ENCODE peak calls at places on chromosome 22, in eight cellular contexts. One of them, this sample, is unnamed.

GRCh38 chr22:42630901-42631602 is 9.3 kb downstream of the ATP5MGL start:
- DNase-seq in WTC11: no peak
- DNase-seq in A549: no peak
- DNase-seq in H1: no peak
- DNase-seq in K562: no peak
- DNase-seq in HepG2: no peak
- DNase-seq in IMR-90: no peak
- DNase-seq in GM12878: no peak
- DNase-seq in this sample: no peak

GRCh38 chr22:33921576-33922181 is 1.4 kb upstream of the LARGE1 start:
- DNase-seq in WTC11: peak
- DNase-seq in A549: peak
- DNase-seq in H1: no peak
- DNase-seq in K562: no peak
- DNase-seq in HepG2: peak
- DNase-seq in IMR-90: peak
- DNase-seq in GM12878: no peak
- DNase-seq in this sample: peak

GRCh38 chr22:20752873-20753272 is 21.0 kb upstream of the SERPIND1 start:
- DNase-seq in WTC11: no peak
- DNase-seq in A549: no peak
- DNase-seq in H1: no peak
- DNase-seq in K562: no peak
- DNase-seq in HepG2: no peak
- DNase-seq in IMR-90: no peak
- DNase-seq in GM12878: no peak
- DNase-seq in this sample: no peak

GRCh38 chr22:46758867-46759290 is 3.6 kb upstream of the TBC1D22A start:
- DNase-seq in WTC11: peak
- DNase-seq in A549: peak
- DNase-seq in H1: peak
- DNase-seq in K562: peak
- DNase-seq in HepG2: peak
- DNase-seq in IMR-90: peak
- DNase-seq in GM12878: no peak
- DNase-seq in this sample: peak

GRCh38 chr22:48842583-48842945 is 985.1 kb downstream of the BRD1 start:
- DNase-seq in WTC11: no peak
- DNase-seq in A549: no peak
- DNase-seq in H1: no peak
- DNase-seq in K562: no peak
- DNase-seq in HepG2: no peak
- DNase-seq in IMR-90: no peak
- DNase-seq in GM12878: no peak
- DNase-seq in this sample: no peak

GRCh38 chr22:46259374-46259773 is 3.8 kb downstream of the PKDREJ start:
- DNase-seq in WTC11: no peak
- DNase-seq in A549: no peak
- DNase-seq in H1: no peak
- DNase-seq in K562: no peak
- DNase-seq in HepG2: no peak
- DNase-seq in IMR-90: no peak
- DNase-seq in GM12878: no peak
- DNase-seq in this sample: no peak

GRCh38 chr22:45930324-45930723 is 46.6 kb downstream of the WNT7B start:
- DNase-seq in WTC11: no peak
- DNase-seq in A549: no peak
- DNase-seq in H1: no peak
- DNase-seq in K562: peak
- DNase-seq in HepG2: no peak
- DNase-seq in IMR-90: no peak
- DNase-seq in GM12878: no peak
- DNase-seq in this sample: no peak

GRCh38 chr22:45427114-45427513 is 13.6 kb downstream of the RIBC2 start:
- DNase-seq in WTC11: no peak
- DNase-seq in A549: no peak
- DNase-seq in H1: no peak
- DNase-seq in K562: no peak
- DNase-seq in HepG2: no peak
- DNase-seq in IMR-90: no peak
- DNase-seq in GM12878: no peak
- DNase-seq in this sample: no peak

GRCh38 chr22:50485221-50486131 is 1.2 kb upstream of the MIOX start:
- DNase-seq in WTC11: no peak
- DNase-seq in A549: no peak
- DNase-seq in H1: no peak
- DNase-seq in K562: no peak
- DNase-seq in HepG2: peak
- DNase-seq in IMR-90: no peak
- DNase-seq in GM12878: no peak
- DNase-seq in this sample: no peak

GRCh38 chr22:46139895-46140350 is 10.4 kb upstream of the PPARA start:
- DNase-seq in WTC11: no peak
- DNase-seq in A549: no peak
- DNase-seq in H1: no peak
- DNase-seq in K562: no peak
- DNase-seq in HepG2: peak
- DNase-seq in IMR-90: no peak
- DNase-seq in GM12878: no peak
- DNase-seq in this sample: no peak

GRCh38 chr22:47129902-47130301 is 367.5 kb downstream of the TBC1D22A start:
- DNase-seq in WTC11: no peak
- DNase-seq in A549: no peak
- DNase-seq in H1: no peak
- DNase-seq in K562: peak
- DNase-seq in HepG2: no peak
- DNase-seq in IMR-90: no peak
- DNase-seq in GM12878: no peak
- DNase-seq in this sample: no peak

GRCh38 chr22:48894804-48895250 is 932.8 kb downstream of the BRD1 start:
- DNase-seq in WTC11: no peak
- DNase-seq in A549: no peak
- DNase-seq in H1: no peak
- DNase-seq in K562: no peak
- DNase-seq in HepG2: no peak
- DNase-seq in IMR-90: no peak
- DNase-seq in GM12878: no peak
- DNase-seq in this sample: no peak

GRCh38 chr22:45200862-45201511 is 37.3 kb downstream of the NUP50 start:
- DNase-seq in WTC11: no peak
- DNase-seq in A549: no peak
- DNase-seq in H1: no peak
- DNase-seq in K562: no peak
- DNase-seq in HepG2: no peak
- DNase-seq in IMR-90: peak
- DNase-seq in GM12878: no peak
- DNase-seq in this sample: peak

GRCh38 chr22:27851974-27852713 is 50.6 kb upstream of the MN1 start:
- DNase-seq in WTC11: no peak
- DNase-seq in A549: no peak
- DNase-seq in H1: no peak
- DNase-seq in K562: no peak
- DNase-seq in HepG2: peak
- DNase-seq in IMR-90: peak
- DNase-seq in GM12878: no peak
- DNase-seq in this sample: peak

GRCh38 chr22:45125198-45125597 is 38.5 kb upstream of the NUP50 start:
- DNase-seq in WTC11: no peak
- DNase-seq in A549: no peak
- DNase-seq in H1: no peak
- DNase-seq in K562: no peak
- DNase-seq in HepG2: no peak
- DNase-seq in IMR-90: peak
- DNase-seq in GM12878: no peak
- DNase-seq in this sample: no peak

GRCh38 chr22:35921777-35922176 is 106.8 kb downstream of the RBFOX2 start:
- DNase-seq in WTC11: peak
- DNase-seq in A549: peak
- DNase-seq in H1: no peak
- DNase-seq in K562: peak
- DNase-seq in HepG2: peak
- DNase-seq in IMR-90: peak
- DNase-seq in GM12878: peak
- DNase-seq in this sample: peak

GRCh38 chr22:48365386-48365785 is 1462.3 kb downstream of the BRD1 start:
- DNase-seq in WTC11: no peak
- DNase-seq in A549: no peak
- DNase-seq in H1: no peak
- DNase-seq in K562: no peak
- DNase-seq in HepG2: no peak
- DNase-seq in IMR-90: no peak
- DNase-seq in GM12878: no peak
- DNase-seq in this sample: no peak

GRCh38 chr22:40414306-40414705 is 43.9 kb downstream of the SGSM3 start:
- DNase-seq in WTC11: no peak
- DNase-seq in A549: no peak
- DNase-seq in H1: no peak
- DNase-seq in K562: no peak
- DNase-seq in HepG2: no peak
- DNase-seq in IMR-90: peak
- DNase-seq in GM12878: no peak
- DNase-seq in this sample: no peak

GRCh38 chr22:29211066-29211841 is 5.6 kb downstream of the EMID1 start:
- DNase-seq in WTC11: no peak
- DNase-seq in A549: no peak
- DNase-seq in H1: no peak
- DNase-seq in K562: no peak
- DNase-seq in HepG2: no peak
- DNase-seq in IMR-90: no peak
- DNase-seq in GM12878: no peak
- DNase-seq in this sample: peak

GRCh38 chr22:22035203-22035602 is 52.6 kb upstream of the TOP3B start:
- DNase-seq in WTC11: no peak
- DNase-seq in A549: no peak
- DNase-seq in H1: no peak
- DNase-seq in K562: no peak
- DNase-seq in HepG2: no peak
- DNase-seq in IMR-90: no peak
- DNase-seq in GM12878: no peak
- DNase-seq in this sample: no peak
- TF ChIP-seq USF2 in WTC11: no peak
- TF ChIP-seq USF2 in A549: no peak
- TF ChIP-seq USF2 in H1: no peak
- TF ChIP-seq USF2 in K562: no peak
- TF ChIP-seq USF2 in HepG2: no peak
- TF ChIP-seq USF2 in IMR-90: no peak
- TF ChIP-seq USF2 in GM12878: no peak
- TF ChIP-seq USF2 in this sample: no peak

GRCh38 chr22:24805790-24806662 is at the start of gene SGSM1:
- DNase-seq in WTC11: peak
- DNase-seq in A549: peak
- DNase-seq in H1: peak
- DNase-seq in K562: peak
- DNase-seq in HepG2: peak
- DNase-seq in IMR-90: peak
- DNase-seq in GM12878: no peak
- DNase-seq in this sample: peak

GRCh38 chr22:24801906-24802504 is 4.0 kb upstream of the SGSM1 start:
- DNase-seq in WTC11: no peak
- DNase-seq in A549: no peak
- DNase-seq in H1: no peak
- DNase-seq in K562: no peak
- DNase-seq in HepG2: peak
- DNase-seq in IMR-90: no peak
- DNase-seq in GM12878: no peak
- DNase-seq in this sample: no peak

GRCh38 chr22:24806663-24807001 is 621 bp downstream of the SGSM1 start:
- DNase-seq in WTC11: no peak
- DNase-seq in A549: no peak
- DNase-seq in H1: no peak
- DNase-seq in K562: no peak
- DNase-seq in HepG2: no peak
- DNase-seq in IMR-90: no peak
- DNase-seq in GM12878: no peak
- DNase-seq in this sample: no peak

GRCh38 chr22:24807284-24807950 is 1.4 kb downstream of the SGSM1 start:
- DNase-seq in WTC11: no peak
- DNase-seq in A549: no peak
- DNase-seq in H1: no peak
- DNase-seq in K562: no peak
- DNase-seq in HepG2: no peak
- DNase-seq in IMR-90: no peak
- DNase-seq in GM12878: no peak
- DNase-seq in this sample: peak

DNA sequence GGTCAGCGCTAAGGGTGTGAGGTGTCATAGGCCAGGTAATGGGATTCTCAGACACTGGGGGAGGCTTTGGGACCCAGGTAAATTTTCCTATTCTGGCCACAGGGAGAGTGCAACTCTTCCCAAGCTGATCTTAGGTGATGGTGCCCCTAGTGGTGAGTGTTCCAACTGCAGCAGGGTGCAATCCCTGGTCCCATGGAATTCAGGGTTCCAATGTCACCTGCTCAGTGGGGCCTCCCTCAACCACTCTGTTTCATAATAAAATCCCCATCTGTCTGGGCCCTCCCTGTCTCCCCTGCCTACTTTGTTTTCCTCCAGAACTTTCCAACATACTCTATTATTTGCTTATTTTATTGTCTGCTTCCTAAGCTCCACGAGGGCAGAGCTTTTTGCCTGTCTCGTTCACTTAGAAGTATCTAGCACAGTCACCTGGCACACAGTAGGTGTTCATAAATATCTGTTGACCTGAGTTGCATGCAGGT is 2.9 kb upstream of the SGSM1 start:
- DNase-seq in WTC11: peak
- DNase-seq in A549: peak
- DNase-seq in H1: peak
- DNase-seq in K562: peak
- DNase-seq in HepG2: peak
- DNase-seq in IMR-90: peak
- DNase-seq in GM12878: no peak
- DNase-seq in this sample: peak
- TF ChIP-seq USF2 in WTC11: no peak
- TF ChIP-seq USF2 in A549: no peak
- TF ChIP-seq USF2 in H1: no peak
- TF ChIP-seq USF2 in K562: no peak
- TF ChIP-seq USF2 in HepG2: no peak
- TF ChIP-seq USF2 in IMR-90: no peak
- TF ChIP-seq USF2 in GM12878: no peak
- TF ChIP-seq USF2 in this sample: no peak

GRCh38 chr22:30994960-30995359 is 25.9 kb downstream of the TUG1 start:
- DNase-seq in WTC11: no peak
- DNase-seq in A549: no peak
- DNase-seq in H1: no peak
- DNase-seq in K562: no peak
- DNase-seq in HepG2: no peak
- DNase-seq in IMR-90: no peak
- DNase-seq in GM12878: no peak
- DNase-seq in this sample: no peak
- TF ChIP-seq USF2 in WTC11: no peak
- TF ChIP-seq USF2 in A549: no peak
- TF ChIP-seq USF2 in H1: no peak
- TF ChIP-seq USF2 in K562: no peak
- TF ChIP-seq USF2 in HepG2: no peak
- TF ChIP-seq USF2 in IMR-90: no peak
- TF ChIP-seq USF2 in GM12878: no peak
- TF ChIP-seq USF2 in this sample: no peak

DNA sequence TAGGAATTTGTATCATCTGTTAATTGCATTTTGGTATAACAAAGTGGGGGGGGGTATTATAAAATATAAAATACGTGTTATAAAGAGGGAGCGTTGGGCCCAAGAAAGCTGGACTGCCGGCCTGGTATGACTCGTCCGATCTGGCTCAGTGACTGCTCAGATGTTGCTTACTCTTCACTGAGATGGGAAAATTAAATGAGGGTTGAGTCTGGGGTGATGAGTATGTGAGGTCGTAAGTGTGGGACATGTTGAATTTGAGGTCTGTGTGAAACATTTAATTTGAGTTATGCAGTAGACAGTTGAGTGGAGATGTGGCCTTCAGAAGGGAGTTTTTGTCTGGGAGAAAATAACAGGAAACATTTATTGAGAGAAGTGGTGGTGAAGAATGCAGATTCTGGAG is 28.9 kb downstream of the CECR2 start:
- DNase-seq in WTC11: no peak
- DNase-seq in A549: no peak
- DNase-seq in H1: no peak
- DNase-seq in K562: no peak
- DNase-seq in HepG2: no peak
- DNase-seq in IMR-90: no peak
- DNase-seq in GM12878: no peak
- DNase-seq in this sample: no peak
- TF ChIP-seq USF2 in WTC11: no peak
- TF ChIP-seq USF2 in A549: no peak
- TF ChIP-seq USF2 in H1: no peak
- TF ChIP-seq USF2 in K562: no peak
- TF ChIP-seq USF2 in HepG2: no peak
- TF ChIP-seq USF2 in IMR-90: no peak
- TF ChIP-seq USF2 in GM12878: no peak
- TF ChIP-seq USF2 in this sample: no peak

This sample was measured in SK-N-SH.